ENCODE peak calls at places on chromosomes 2 and 18, in nine cellular contexts. V, K, C, X, I, W, U, F and B are unnamed samples.

GRCh38 chr18:66150650-66151049 is 399.8 kb downstream of the CDH7 start:
- DNase-seq in V (no peak), K (no peak), C (no peak), X (no peak), I (no peak), W (no peak), U (no peak), F (no peak), B (no peak)

GRCh38 chr2:45860136-45861106 is 208.9 kb downstream of the PRKCE start:
- DNase-seq in V (peak; percentile 51), K (peak; percentile 81), C (peak; percentile 92), X (peak; percentile 38), I (no peak), W (peak; percentile 23), U (peak; percentile 62), F (peak; percentile 39), B (no peak)

GRCh38 chr18:39555511-39555910 is 1989.9 kb upstream of the CELF4 start:
- DNase-seq in V (no peak), K (no peak), C (no peak), X (no peak), I (no peak), W (peak; percentile 8), U (no peak), F (no peak), B (no peak)

GRCh38 chr2:130756041-130756720 is 841 bp downstream of the AMER3 start:
- DNase-seq in V (no peak), K (no peak), C (no peak), X (no peak), I (no peak), W (peak; percentile 82), U (peak; percentile 17), F (no peak), B (no peak)

GRCh38 chr2:57160976-57161375 is 885.6 kb upstream of the VRK2 start:
- DNase-seq in V (no peak), K (no peak), C (no peak), X (no peak), I (no peak), W (no peak), U (no peak), F (no peak), B (no peak)

GRCh38 chr18:79690586-79691482 is 11.2 kb downstream of the CTDP1 start:
- DNase-seq in V (no peak), K (no peak), C (peak; percentile 47), X (no peak), I (no peak), W (no peak), U (peak; percentile 45), F (no peak), B (no peak)

GRCh38 chr2:67752964-67753363 is 309.8 kb downstream of the C1D start:
- DNase-seq in V (no peak), K (no peak), C (no peak), X (peak; percentile 91), I (peak; percentile 89), W (no peak), U (no peak), F (no peak), B (no peak)

GRCh38 chr2:136386046-136386445 is 268.1 kb upstream of the CXCR4 start:
- DNase-seq in V (no peak), K (peak; percentile 64), C (no peak), X (no peak), I (no peak), W (no peak), U (no peak), F (no peak), B (no peak)

GRCh38 chr2:96895709-96896651 is 26.1 kb upstream of the SEMA4C start:
- DNase-seq in V (no peak), K (no peak), C (no peak), X (no peak), I (no peak), W (no peak), U (no peak), F (no peak), B (no peak)

GRCh38 chr2:50729306-50730105 is 302.4 kb downstream of the NRXN1 start:
- DNase-seq in V (no peak), K (no peak), C (no peak), X (no peak), I (no peak), W (no peak), U (no peak), F (no peak), B (no peak)

GRCh38 chr2:65885266-65885665 is 452.9 kb upstream of the SPRED2 start:
- DNase-seq in V (no peak), K (no peak), C (no peak), X (no peak), I (no peak), W (no peak), U (no peak), F (no peak), B (no peak)

GRCh38 chr2:212811036-212811805 is 272.6 kb upstream of the ERBB4 start:
- DNase-seq in V (no peak), K (no peak), C (no peak), X (peak; percentile 73), I (no peak), W (no peak), U (no peak), F (no peak), B (no peak)

GRCh38 chr2:182548031-182548950 is 121.5 kb upstream of the PDE1A start:
- DNase-seq in V (no peak), K (no peak), C (no peak), X (peak; percentile 23), I (no peak), W (no peak), U (no peak), F (no peak), B (no peak)

GRCh38 chr2:234329202-234329930 is 167.5 kb downstream of the ARL4C start:
- DNase-seq in V (no peak), K (no peak), C (no peak), X (peak; percentile 40), I (no peak), W (no peak), U (no peak), F (no peak), B (no peak)

GRCh38 chr2:63926800-63927199 is 85.1 kb downstream of the UGP2 start:
- DNase-seq in V (no peak), K (no peak), C (no peak), X (no peak), I (no peak), W (no peak), U (no peak), F (no peak), B (no peak)

DNA sequence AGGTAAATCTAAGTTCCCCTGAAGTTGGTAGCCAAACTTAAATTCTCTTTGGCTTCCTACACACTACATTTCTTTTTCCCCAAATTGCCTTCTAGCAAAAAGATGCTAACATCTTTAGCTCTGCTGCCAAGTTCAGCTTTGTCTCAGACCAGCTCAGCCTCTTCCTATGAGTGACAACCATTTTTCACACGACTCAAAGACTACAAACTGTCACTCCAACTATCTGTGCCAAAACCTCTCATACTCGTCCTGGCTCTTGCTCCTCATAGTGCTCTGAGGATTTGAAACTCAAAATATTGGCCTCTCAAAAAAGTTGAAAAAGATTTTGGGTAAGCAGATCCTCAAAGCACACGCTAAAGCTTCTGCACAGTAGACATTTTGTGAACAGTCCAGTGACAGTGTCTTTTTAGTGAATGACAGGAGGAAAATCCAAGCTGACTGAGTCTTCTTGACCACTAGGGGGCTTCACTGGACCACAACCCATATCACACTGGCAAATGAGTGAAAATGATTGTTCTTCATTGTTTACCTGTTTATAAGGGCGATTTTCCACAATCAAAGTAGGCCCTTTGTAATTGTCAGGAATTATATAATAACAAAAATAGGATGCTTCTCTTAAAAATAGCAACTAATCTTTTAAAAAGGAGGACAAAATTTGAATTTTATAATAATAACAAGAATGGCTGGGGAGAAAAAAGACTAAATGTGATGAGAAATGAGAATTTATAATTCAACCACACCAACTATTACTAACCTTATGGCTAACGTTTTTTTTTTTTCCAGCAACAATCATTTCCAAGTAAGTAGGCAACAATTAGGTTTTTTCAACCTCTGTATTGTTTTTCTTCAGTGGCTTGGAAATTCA is 85.5 kb upstream of the PGAP1 start:
- DNase-seq in V (no peak), K (peak; percentile 31), C (no peak), X (peak; percentile 53), I (no peak), W (peak; percentile 25), U (peak; percentile 68), F (no peak), B (no peak)
- TF ChIP-seq CTCF in V (peak; percentile 92), K (peak; percentile 74), C (peak; percentile 66), X (peak; percentile 74), I (peak; percentile 91), W (peak; percentile 90), U (peak; percentile 96), F (peak; percentile 86), B (no peak)

GRCh38 chr18:27778925-27779324 is 398.0 kb downstream of the CDH2 start:
- DNase-seq in V (no peak), K (no peak), C (no peak), X (no peak), I (no peak), W (no peak), U (no peak), F (no peak), B (no peak)

GRCh38 chr18:27780061-27780740 is 396.7 kb downstream of the CDH2 start:
- DNase-seq in V (no peak), K (no peak), C (no peak), X (no peak), I (no peak), W (no peak), U (no peak), F (no peak), B (no peak)

DNA sequence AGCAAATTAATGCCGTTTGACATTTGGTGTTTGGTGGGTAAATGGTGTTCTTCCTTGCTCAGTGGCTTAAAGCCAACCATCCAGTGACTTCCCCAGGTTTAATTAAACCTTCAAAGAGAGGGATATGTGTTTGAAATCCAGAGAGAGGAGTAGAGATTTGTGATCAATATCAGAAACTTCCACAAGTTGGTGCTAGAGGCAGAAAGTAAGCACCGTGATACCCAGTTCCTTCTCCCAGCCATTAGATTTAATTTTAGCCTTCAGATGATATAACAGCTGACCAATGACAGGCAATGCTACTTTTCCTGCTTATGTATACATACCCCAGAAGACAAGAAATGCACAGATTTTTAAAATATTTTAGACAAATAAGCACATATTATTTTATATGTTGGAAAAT is 398.5 kb downstream of the CDH2 start:
- DNase-seq in V (no peak), K (no peak), C (no peak), X (peak; percentile 17), I (no peak), W (no peak), U (no peak), F (no peak), B (no peak)
- TF ChIP-seq CTCF in V (peak; percentile 70), K (peak; percentile 50), C (no peak), X (peak; percentile 51), I (peak; percentile 64), W (peak; percentile 30), U (no peak), F (peak; percentile 53), B (no peak)

GRCh38 chr2:38590053-38590452 is 12.7 kb downstream of the HNRNPLL start:
- DNase-seq in V (no peak), K (no peak), C (no peak), X (no peak), I (no peak), W (no peak), U (peak; percentile 14), F (no peak), B (no peak)
- TF ChIP-seq CTCF in V (peak; percentile 25), K (no peak), C (no peak), X (peak; percentile 21), I (peak; percentile 36), W (peak; percentile 14), U (no peak), F (no peak), B (no peak)

DNA sequence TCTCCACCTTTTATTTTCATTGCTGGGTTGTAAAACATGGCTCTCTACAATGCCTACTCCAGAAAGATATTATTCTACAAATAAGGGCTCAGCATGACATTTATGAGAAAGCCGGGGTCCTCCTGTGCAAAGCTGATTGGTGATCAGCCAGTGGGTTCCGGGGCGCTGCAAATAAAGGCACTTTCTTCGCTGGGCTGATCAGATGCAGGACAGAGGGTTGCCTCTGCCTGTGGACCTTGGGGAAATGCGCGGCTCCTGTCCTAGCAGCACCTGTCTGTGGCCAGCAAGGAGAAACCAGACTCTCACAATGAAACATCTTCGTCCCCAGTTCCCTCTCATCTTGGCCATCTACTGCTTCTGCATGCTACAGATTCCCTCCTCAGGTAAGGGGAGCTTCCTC is at the start of gene NMS:
- DNase-seq in V (no peak), K (no peak), C (no peak), X (no peak), I (no peak), W (no peak), U (no peak), F (no peak), B (no peak)
- TF ChIP-seq CTCF in V (no peak), K (no peak), C (no peak), X (no peak), I (no peak), W (no peak), U (no peak), F (no peak), B (no peak)